ENCODE peak calls at places on chromosome 12, in seven cellular contexts. One of them, this sample, is unnamed.

GRCh38 chr12:75977952-75978671 is 53.5 kb downstream of the PHLDA1 start:
- DNase-seq in HepG2: peak
- DNase-seq in HCT116: peak
- DNase-seq in H1: peak
- DNase-seq in SK-N-SH: no peak
- DNase-seq in K562: peak
- DNase-seq in GM12878: peak
- DNase-seq in this sample: peak

GRCh38 chr12:43637116-43637515 is 85.1 kb upstream of the ADAMTS20 start:
- DNase-seq in HepG2: no peak
- DNase-seq in HCT116: no peak
- DNase-seq in H1: no peak
- DNase-seq in SK-N-SH: no peak
- DNase-seq in K562: no peak
- DNase-seq in GM12878: no peak
- DNase-seq in this sample: no peak

GRCh38 chr12:22668441-22668840 is 43.5 kb downstream of the ETNK1 start:
- DNase-seq in HepG2: no peak
- DNase-seq in HCT116: no peak
- DNase-seq in H1: no peak
- DNase-seq in SK-N-SH: no peak
- DNase-seq in K562: no peak
- DNase-seq in GM12878: no peak
- DNase-seq in this sample: no peak

GRCh38 chr12:71551529-71551928 is 111.9 kb downstream of the LGR5 start:
- DNase-seq in HepG2: no peak
- DNase-seq in HCT116: peak
- DNase-seq in H1: no peak
- DNase-seq in SK-N-SH: peak
- DNase-seq in K562: no peak
- DNase-seq in GM12878: no peak
- DNase-seq in this sample: no peak

GRCh38 chr12:7142057-7142644 is 12.0 kb downstream of the CLSTN3 start:
- DNase-seq in HepG2: peak
- DNase-seq in HCT116: no peak
- DNase-seq in H1: no peak
- DNase-seq in SK-N-SH: peak
- DNase-seq in K562: peak
- DNase-seq in GM12878: no peak
- DNase-seq in this sample: peak

GRCh38 chr12:25495336-25496097 is 57.6 kb downstream of the LMNTD1 start:
- DNase-seq in HepG2: peak
- DNase-seq in HCT116: no peak
- DNase-seq in H1: no peak
- DNase-seq in SK-N-SH: no peak
- DNase-seq in K562: no peak
- DNase-seq in GM12878: no peak
- DNase-seq in this sample: no peak

GRCh38 chr12:6774557-6775062 is 2.3 kb downstream of the LAG3 start:
- DNase-seq in HepG2: no peak
- DNase-seq in HCT116: no peak
- DNase-seq in H1: no peak
- DNase-seq in SK-N-SH: no peak
- DNase-seq in K562: no peak
- DNase-seq in GM12878: no peak
- DNase-seq in this sample: no peak

GRCh38 chr12:132078190-132078589 is 65.9 kb downstream of the DDX51 start:
- DNase-seq in HepG2: no peak
- DNase-seq in HCT116: no peak
- DNase-seq in H1: no peak
- DNase-seq in SK-N-SH: no peak
- DNase-seq in K562: no peak
- DNase-seq in GM12878: no peak
- DNase-seq in this sample: no peak

GRCh38 chr12:90741611-90742010 is 213.4 kb downstream of the CCER1 start:
- DNase-seq in HepG2: no peak
- DNase-seq in HCT116: no peak
- DNase-seq in H1: no peak
- DNase-seq in SK-N-SH: no peak
- DNase-seq in K562: no peak
- DNase-seq in GM12878: no peak
- DNase-seq in this sample: no peak

GRCh38 chr12:67148265-67148664 is 120.9 kb upstream of the CAND1 start:
- DNase-seq in HepG2: no peak
- DNase-seq in HCT116: no peak
- DNase-seq in H1: no peak
- DNase-seq in SK-N-SH: no peak
- DNase-seq in K562: no peak
- DNase-seq in GM12878: no peak
- DNase-seq in this sample: no peak

GRCh38 chr12:52210186-52210924 is 18.5 kb upstream of the KRT80 start:
- DNase-seq in HepG2: no peak
- DNase-seq in HCT116: no peak
- DNase-seq in H1: no peak
- DNase-seq in SK-N-SH: no peak
- DNase-seq in K562: no peak
- DNase-seq in GM12878: no peak
- DNase-seq in this sample: no peak

GRCh38 chr12:27201169-27201568 is 42.9 kb upstream of the STK38L start:
- DNase-seq in HepG2: no peak
- DNase-seq in HCT116: no peak
- DNase-seq in H1: no peak
- DNase-seq in SK-N-SH: no peak
- DNase-seq in K562: no peak
- DNase-seq in GM12878: no peak
- DNase-seq in this sample: no peak

GRCh38 chr12:46461907-46462605 is 89.5 kb upstream of the SLC38A2 start:
- DNase-seq in HepG2: no peak
- DNase-seq in HCT116: no peak
- DNase-seq in H1: no peak
- DNase-seq in SK-N-SH: no peak
- DNase-seq in K562: no peak
- DNase-seq in GM12878: no peak
- DNase-seq in this sample: no peak

GRCh38 chr12:64833928-64834327 is 9.5 kb downstream of the TBC1D30 start:
- DNase-seq in HepG2: no peak
- DNase-seq in HCT116: no peak
- DNase-seq in H1: no peak
- DNase-seq in SK-N-SH: no peak
- DNase-seq in K562: no peak
- DNase-seq in GM12878: no peak
- DNase-seq in this sample: no peak

GRCh38 chr12:64181504-64182291 is 40.4 kb downstream of the KICS2 start:
- DNase-seq in HepG2: peak
- DNase-seq in HCT116: peak
- DNase-seq in H1: no peak
- DNase-seq in SK-N-SH: peak
- DNase-seq in K562: no peak
- DNase-seq in GM12878: no peak
- DNase-seq in this sample: peak

GRCh38 chr12:10615532-10615931 is 2.1 kb upstream of the MAGOHB start:
- DNase-seq in HepG2: no peak
- DNase-seq in HCT116: no peak
- DNase-seq in H1: no peak
- DNase-seq in SK-N-SH: no peak
- DNase-seq in K562: no peak
- DNase-seq in GM12878: no peak
- DNase-seq in this sample: no peak

GRCh38 chr12:99020871-99021270 is 375.8 kb downstream of the APAF1 start:
- DNase-seq in HepG2: no peak
- DNase-seq in HCT116: no peak
- DNase-seq in H1: no peak
- DNase-seq in SK-N-SH: no peak
- DNase-seq in K562: no peak
- DNase-seq in GM12878: no peak
- DNase-seq in this sample: no peak

GRCh38 chr12:29556363-29556762 is 58.9 kb upstream of the OVCH1 start:
- DNase-seq in HepG2: no peak
- DNase-seq in HCT116: no peak
- DNase-seq in H1: no peak
- DNase-seq in SK-N-SH: no peak
- DNase-seq in K562: no peak
- DNase-seq in GM12878: no peak
- DNase-seq in this sample: no peak
- TF ChIP-seq SIN3A in HepG2: no peak
- TF ChIP-seq SIN3A in HCT116: no peak
- TF ChIP-seq SIN3A in H1: no peak
- TF ChIP-seq SIN3A in SK-N-SH: no peak
- TF ChIP-seq SIN3A in K562: no peak
- TF ChIP-seq SIN3A in GM12878: no peak
- TF ChIP-seq SIN3A in this sample: no peak

GRCh38 chr12:114265036-114265435 is 140.9 kb downstream of the TBX5 start:
- DNase-seq in HepG2: no peak
- DNase-seq in HCT116: no peak
- DNase-seq in H1: no peak
- DNase-seq in SK-N-SH: no peak
- DNase-seq in K562: no peak
- DNase-seq in GM12878: no peak
- DNase-seq in this sample: no peak

GRCh38 chr12:114272071-114272470 is 133.9 kb downstream of the TBX5 start:
- DNase-seq in HepG2: no peak
- DNase-seq in HCT116: no peak
- DNase-seq in H1: no peak
- DNase-seq in SK-N-SH: no peak
- DNase-seq in K562: no peak
- DNase-seq in GM12878: no peak
- DNase-seq in this sample: no peak

GRCh38 chr12:114263031-114263825 is 142.7 kb downstream of the TBX5 start:
- DNase-seq in HepG2: no peak
- DNase-seq in HCT116: no peak
- DNase-seq in H1: no peak
- DNase-seq in SK-N-SH: no peak
- DNase-seq in K562: no peak
- DNase-seq in GM12878: no peak
- DNase-seq in this sample: no peak

GRCh38 chr12:114274131-114274530 is 131.8 kb downstream of the TBX5 start:
- DNase-seq in HepG2: no peak
- DNase-seq in HCT116: no peak
- DNase-seq in H1: no peak
- DNase-seq in SK-N-SH: no peak
- DNase-seq in K562: no peak
- DNase-seq in GM12878: no peak
- DNase-seq in this sample: no peak

DNA sequence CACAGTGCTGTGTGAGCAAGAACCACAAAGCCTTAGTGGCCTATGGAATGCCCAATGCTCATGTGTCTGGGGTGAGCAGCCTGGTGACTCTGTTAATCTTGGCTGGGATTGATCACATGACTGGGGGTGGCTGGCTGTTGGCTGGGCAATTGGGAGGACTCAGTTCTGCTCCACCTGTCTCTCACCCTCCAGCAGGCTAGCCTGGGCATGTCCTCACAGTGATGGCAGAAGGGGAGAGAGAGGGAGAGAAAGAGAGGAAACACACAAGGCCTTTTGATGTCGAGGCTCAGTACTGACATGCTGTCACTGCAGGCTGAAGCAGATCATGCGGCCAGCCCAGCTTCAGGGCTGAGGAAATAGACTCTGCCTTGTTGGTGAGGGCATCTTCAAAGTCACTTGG is 136.8 kb downstream of the TBX5 start:
- DNase-seq in HepG2: no peak
- DNase-seq in HCT116: no peak
- DNase-seq in H1: no peak
- DNase-seq in SK-N-SH: no peak
- DNase-seq in K562: no peak
- DNase-seq in GM12878: no peak
- DNase-seq in this sample: no peak
- TF ChIP-seq SIN3A in HepG2: no peak
- TF ChIP-seq SIN3A in HCT116: no peak
- TF ChIP-seq SIN3A in H1: no peak
- TF ChIP-seq SIN3A in SK-N-SH: no peak
- TF ChIP-seq SIN3A in K562: no peak
- TF ChIP-seq SIN3A in GM12878: no peak
- TF ChIP-seq SIN3A in this sample: no peak

GRCh38 chr12:107801150-107801549 is 26.6 kb downstream of the ASCL4 start:
- DNase-seq in HepG2: no peak
- DNase-seq in HCT116: no peak
- DNase-seq in H1: no peak
- DNase-seq in SK-N-SH: no peak
- DNase-seq in K562: no peak
- DNase-seq in GM12878: no peak
- DNase-seq in this sample: no peak

GRCh38 chr12:107805488-107806180 is 31.1 kb downstream of the ASCL4 start:
- DNase-seq in HepG2: no peak
- DNase-seq in HCT116: no peak
- DNase-seq in H1: no peak
- DNase-seq in SK-N-SH: no peak
- DNase-seq in K562: no peak
- DNase-seq in GM12878: no peak
- DNase-seq in this sample: no peak

GRCh38 chr12:107807471-107808150 is 33.1 kb downstream of the ASCL4 start:
- DNase-seq in HepG2: no peak
- DNase-seq in HCT116: no peak
- DNase-seq in H1: no peak
- DNase-seq in SK-N-SH: no peak
- DNase-seq in K562: no peak
- DNase-seq in GM12878: no peak
- DNase-seq in this sample: no peak

GRCh38 chr12:107803092-107803491 is 28.6 kb downstream of the ASCL4 start:
- DNase-seq in HepG2: no peak
- DNase-seq in HCT116: no peak
- DNase-seq in H1: no peak
- DNase-seq in SK-N-SH: no peak
- DNase-seq in K562: no peak
- DNase-seq in GM12878: no peak
- DNase-seq in this sample: no peak
- TF ChIP-seq SIN3A in HepG2: no peak
- TF ChIP-seq SIN3A in HCT116: no peak
- TF ChIP-seq SIN3A in H1: no peak
- TF ChIP-seq SIN3A in SK-N-SH: no peak
- TF ChIP-seq SIN3A in K562: no peak
- TF ChIP-seq SIN3A in GM12878: no peak
- TF ChIP-seq SIN3A in this sample: no peak

DNA sequence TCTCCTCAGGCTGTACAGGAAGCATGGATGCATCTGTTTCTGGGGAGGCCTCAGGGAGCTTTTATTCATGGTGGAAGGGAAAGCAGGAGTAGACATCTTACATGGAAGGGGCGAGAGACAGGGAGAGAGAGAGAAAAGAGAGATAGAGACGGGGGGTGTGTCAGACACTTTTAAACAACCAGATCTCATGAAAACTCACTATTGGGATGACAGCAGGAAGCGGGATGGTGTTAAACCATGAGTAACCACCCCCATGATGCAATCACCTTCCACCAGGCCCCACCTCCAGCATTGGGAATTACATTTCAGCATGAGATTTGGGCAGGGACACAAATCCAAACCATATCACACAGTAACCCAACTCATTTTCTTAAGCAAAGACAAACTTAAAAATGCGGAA is 110.0 kb upstream of the EEA1 start:
- DNase-seq in HepG2: no peak
- DNase-seq in HCT116: no peak
- DNase-seq in H1: no peak
- DNase-seq in SK-N-SH: no peak
- DNase-seq in K562: no peak
- DNase-seq in GM12878: no peak
- DNase-seq in this sample: no peak
- TF ChIP-seq SIN3A in HepG2: no peak
- TF ChIP-seq SIN3A in HCT116: no peak
- TF ChIP-seq SIN3A in H1: no peak
- TF ChIP-seq SIN3A in SK-N-SH: no peak
- TF ChIP-seq SIN3A in K562: no peak
- TF ChIP-seq SIN3A in GM12878: no peak
- TF ChIP-seq SIN3A in this sample: no peak

GRCh38 chr12:105942316-105942715 is 196.4 kb downstream of the NUAK1 start:
- DNase-seq in HepG2: no peak
- DNase-seq in HCT116: no peak
- DNase-seq in H1: no peak
- DNase-seq in SK-N-SH: no peak
- DNase-seq in K562: no peak
- DNase-seq in GM12878: no peak
- DNase-seq in this sample: no peak
- TF ChIP-seq SIN3A in HepG2: no peak
- TF ChIP-seq SIN3A in HCT116: no peak
- TF ChIP-seq SIN3A in H1: no peak
- TF ChIP-seq SIN3A in SK-N-SH: no peak
- TF ChIP-seq SIN3A in K562: no peak
- TF ChIP-seq SIN3A in GM12878: no peak
- TF ChIP-seq SIN3A in this sample: no peak